ENCODE peak calls at places on chromosomes 1 and 21, in nine cellular contexts. One of them, this sample, is unnamed.

GRCh38 chr1:62530516-62531154 is 66.7 kb upstream of the ANGPTL3 start:
- DNase-seq in PC-3: peak; percentile 64
- DNase-seq in CD8-positive, alpha-beta T cell: peak; percentile 18
- DNase-seq in BJ: no peak
- DNase-seq in kidney epithelial cell: peak; percentile 10
- DNase-seq in astrocyte: peak; percentile 16
- DNase-seq in lower lobe of right lung: peak; percentile 45
- DNase-seq in brain microvascular endothelial cell: peak; percentile 64
- DNase-seq in breast epithelium: peak; percentile 56
- DNase-seq in this sample: peak; percentile 44

GRCh38 chr1:247298701-247299100 is 33.0 kb downstream of the ZNF496 start:
- DNase-seq in astrocyte: no peak
- DNase-seq in CD8-positive, alpha-beta T cell: no peak
- DNase-seq in breast epithelium: no peak
- DNase-seq in kidney epithelial cell: no peak
- DNase-seq in BJ: no peak
- DNase-seq in lower lobe of right lung: no peak
- DNase-seq in brain microvascular endothelial cell: no peak
- DNase-seq in PC-3: no peak
- DNase-seq in this sample: no peak

GRCh38 chr1:85494074-85494956 is 29.4 kb upstream of the DDAH1 start:
- DNase-seq in astrocyte: no peak
- DNase-seq in kidney epithelial cell: no peak
- DNase-seq in brain microvascular endothelial cell: no peak
- DNase-seq in lower lobe of right lung: no peak
- DNase-seq in BJ: no peak
- DNase-seq in breast epithelium: no peak
- DNase-seq in PC-3: no peak
- DNase-seq in CD8-positive, alpha-beta T cell: no peak
- DNase-seq in this sample: peak; percentile 1

GRCh38 chr21:40793057-40793456 is 53.9 kb downstream of the DSCAM start:
- DNase-seq in breast epithelium: no peak
- DNase-seq in lower lobe of right lung: no peak
- DNase-seq in astrocyte: peak; percentile 55
- DNase-seq in kidney epithelial cell: no peak
- DNase-seq in CD8-positive, alpha-beta T cell: no peak
- DNase-seq in BJ: peak; percentile 12
- DNase-seq in brain microvascular endothelial cell: no peak
- DNase-seq in PC-3: no peak
- DNase-seq in this sample: no peak

GRCh38 chr1:30966690-30967369 is 58.3 kb upstream of the SDC3 start:
- DNase-seq in brain microvascular endothelial cell: peak; percentile 65
- DNase-seq in CD8-positive, alpha-beta T cell: no peak
- DNase-seq in kidney epithelial cell: no peak
- DNase-seq in PC-3: peak; percentile 38
- DNase-seq in lower lobe of right lung: no peak
- DNase-seq in breast epithelium: no peak
- DNase-seq in BJ: no peak
- DNase-seq in astrocyte: peak; percentile 62
- DNase-seq in this sample: no peak

GRCh38 chr1:41338820-41339219 is 22.4 kb upstream of the FOXO6 start:
- DNase-seq in BJ: no peak
- DNase-seq in PC-3: no peak
- DNase-seq in brain microvascular endothelial cell: no peak
- DNase-seq in kidney epithelial cell: no peak
- DNase-seq in breast epithelium: no peak
- DNase-seq in lower lobe of right lung: no peak
- DNase-seq in CD8-positive, alpha-beta T cell: no peak
- DNase-seq in astrocyte: no peak
- DNase-seq in this sample: no peak

GRCh38 chr1:7771673-7772299 is 690 bp downstream of the VAMP3 start:
- DNase-seq in breast epithelium: no peak
- DNase-seq in lower lobe of right lung: no peak
- DNase-seq in BJ: no peak
- DNase-seq in PC-3: no peak
- DNase-seq in brain microvascular endothelial cell: peak; percentile 6
- DNase-seq in kidney epithelial cell: no peak
- DNase-seq in astrocyte: no peak
- DNase-seq in CD8-positive, alpha-beta T cell: no peak
- DNase-seq in this sample: no peak

GRCh38 chr1:191869790-191870312 is 288.4 kb upstream of the RGS18 start:
- DNase-seq in BJ: no peak
- DNase-seq in astrocyte: no peak
- DNase-seq in lower lobe of right lung: no peak
- DNase-seq in kidney epithelial cell: no peak
- DNase-seq in CD8-positive, alpha-beta T cell: no peak
- DNase-seq in breast epithelium: no peak
- DNase-seq in brain microvascular endothelial cell: no peak
- DNase-seq in PC-3: no peak
- DNase-seq in this sample: no peak

GRCh38 chr1:41381691-41382530 is 20.7 kb downstream of the FOXO6 start:
- DNase-seq in astrocyte: no peak
- DNase-seq in breast epithelium: no peak
- DNase-seq in PC-3: peak; percentile 72
- DNase-seq in lower lobe of right lung: peak; percentile 67
- DNase-seq in CD8-positive, alpha-beta T cell: peak; percentile 47
- DNase-seq in brain microvascular endothelial cell: no peak
- DNase-seq in kidney epithelial cell: no peak
- DNase-seq in BJ: no peak
- DNase-seq in this sample: no peak

GRCh38 chr1:82775402-82776000 is 974.8 kb downstream of the ADGRL2 start:
- DNase-seq in brain microvascular endothelial cell: peak; percentile 18
- DNase-seq in breast epithelium: no peak
- DNase-seq in CD8-positive, alpha-beta T cell: no peak
- DNase-seq in astrocyte: no peak
- DNase-seq in kidney epithelial cell: no peak
- DNase-seq in lower lobe of right lung: peak; percentile 52
- DNase-seq in PC-3: peak; percentile 85
- DNase-seq in BJ: no peak
- DNase-seq in this sample: peak; percentile 32

GRCh38 chr21:34807881-34808568 is 139.2 kb downstream of the CLIC6 start:
- DNase-seq in PC-3: peak; percentile 87
- DNase-seq in kidney epithelial cell: peak; percentile 82
- DNase-seq in breast epithelium: no peak
- DNase-seq in brain microvascular endothelial cell: peak; percentile 91
- DNase-seq in CD8-positive, alpha-beta T cell: peak; percentile 64
- DNase-seq in astrocyte: peak; percentile 92
- DNase-seq in lower lobe of right lung: peak; percentile 56
- DNase-seq in BJ: peak; percentile 81
- DNase-seq in this sample: no peak

GRCh38 chr1:16019580-16020277 is 1.9 kb upstream of the HSPB7 start:
- DNase-seq in kidney epithelial cell: no peak
- DNase-seq in CD8-positive, alpha-beta T cell: no peak
- DNase-seq in PC-3: no peak
- DNase-seq in astrocyte: peak; percentile 41
- DNase-seq in brain microvascular endothelial cell: peak; percentile 25
- DNase-seq in BJ: no peak
- DNase-seq in lower lobe of right lung: no peak
- DNase-seq in breast epithelium: no peak
- DNase-seq in this sample: no peak

GRCh38 chr1:97061604-97062003 is 340.0 kb downstream of the PTBP2 start:
- DNase-seq in brain microvascular endothelial cell: no peak
- DNase-seq in breast epithelium: no peak
- DNase-seq in lower lobe of right lung: no peak
- DNase-seq in astrocyte: no peak
- DNase-seq in PC-3: no peak
- DNase-seq in BJ: no peak
- DNase-seq in CD8-positive, alpha-beta T cell: no peak
- DNase-seq in kidney epithelial cell: no peak
- DNase-seq in this sample: no peak

GRCh38 chr21:34029724-34030528 is 43.5 kb upstream of the MRPS6 start:
- DNase-seq in astrocyte: peak; percentile 84
- DNase-seq in brain microvascular endothelial cell: peak; percentile 86
- DNase-seq in kidney epithelial cell: peak; percentile 58
- DNase-seq in lower lobe of right lung: no peak
- DNase-seq in CD8-positive, alpha-beta T cell: peak; percentile 26
- DNase-seq in breast epithelium: no peak
- DNase-seq in PC-3: peak; percentile 31
- DNase-seq in BJ: no peak
- DNase-seq in this sample: peak; percentile 62

GRCh38 chr21:45281411-45282282 is 6.0 kb downstream of the POFUT2 start:
- DNase-seq in breast epithelium: peak; percentile 50
- DNase-seq in lower lobe of right lung: peak; percentile 42
- DNase-seq in astrocyte: no peak
- DNase-seq in kidney epithelial cell: no peak
- DNase-seq in CD8-positive, alpha-beta T cell: no peak
- DNase-seq in brain microvascular endothelial cell: no peak
- DNase-seq in PC-3: no peak
- DNase-seq in BJ: no peak
- DNase-seq in this sample: no peak

GRCh38 chr1:57131701-57132394 is 166.0 kb upstream of the C8B start:
- DNase-seq in PC-3: peak; percentile 25
- DNase-seq in lower lobe of right lung: no peak
- DNase-seq in CD8-positive, alpha-beta T cell: no peak
- DNase-seq in breast epithelium: no peak
- DNase-seq in brain microvascular endothelial cell: no peak
- DNase-seq in BJ: no peak
- DNase-seq in astrocyte: peak; percentile 77
- DNase-seq in kidney epithelial cell: no peak
- DNase-seq in this sample: no peak

GRCh38 chr1:246591958-246592357 is 25.7 kb downstream of the CNST start:
- DNase-seq in breast epithelium: no peak
- DNase-seq in CD8-positive, alpha-beta T cell: no peak
- DNase-seq in lower lobe of right lung: no peak
- DNase-seq in kidney epithelial cell: no peak
- DNase-seq in PC-3: no peak
- DNase-seq in BJ: no peak
- DNase-seq in astrocyte: no peak
- DNase-seq in brain microvascular endothelial cell: no peak
- DNase-seq in this sample: no peak

GRCh38 chr1:208108646-208109330 is 135.4 kb downstream of the PLXNA2 start:
- DNase-seq in kidney epithelial cell: no peak
- DNase-seq in lower lobe of right lung: no peak
- DNase-seq in astrocyte: no peak
- DNase-seq in BJ: no peak
- DNase-seq in brain microvascular endothelial cell: no peak
- DNase-seq in CD8-positive, alpha-beta T cell: no peak
- DNase-seq in PC-3: no peak
- DNase-seq in breast epithelium: no peak
- DNase-seq in this sample: no peak

GRCh38 chr1:182672487-182672836 is 11.9 kb downstream of the RGS8 start:
- DNase-seq in PC-3: no peak
- DNase-seq in kidney epithelial cell: no peak
- DNase-seq in astrocyte: no peak
- DNase-seq in breast epithelium: no peak
- DNase-seq in BJ: no peak
- DNase-seq in CD8-positive, alpha-beta T cell: no peak
- DNase-seq in lower lobe of right lung: no peak
- DNase-seq in brain microvascular endothelial cell: no peak
- DNase-seq in this sample: no peak
- H3K27me3 ChIP-seq in PC-3: no peaks in the 10 kb centered on the region
- H3K27me3 ChIP-seq in kidney epithelial cell: peaks cover 15% of the 10 kb centered on the region
- H3K27me3 ChIP-seq in astrocyte: peaks cover 9% of the 10 kb centered on the region
- H3K27me3 ChIP-seq in breast epithelium: no peaks in the 10 kb centered on the region
- H3K27me3 ChIP-seq in BJ: peaks cover 8% of the 10 kb centered on the region
- H3K27me3 ChIP-seq in CD8-positive, alpha-beta T cell: no peaks in the 10 kb centered on the region
- H3K27me3 ChIP-seq in lower lobe of right lung: no peaks in the 10 kb centered on the region
- H3K27me3 ChIP-seq in brain microvascular endothelial cell: no peaks in the 10 kb centered on the region
- H3K27me3 ChIP-seq in this sample: no peaks in the 10 kb centered on the region

DNA sequence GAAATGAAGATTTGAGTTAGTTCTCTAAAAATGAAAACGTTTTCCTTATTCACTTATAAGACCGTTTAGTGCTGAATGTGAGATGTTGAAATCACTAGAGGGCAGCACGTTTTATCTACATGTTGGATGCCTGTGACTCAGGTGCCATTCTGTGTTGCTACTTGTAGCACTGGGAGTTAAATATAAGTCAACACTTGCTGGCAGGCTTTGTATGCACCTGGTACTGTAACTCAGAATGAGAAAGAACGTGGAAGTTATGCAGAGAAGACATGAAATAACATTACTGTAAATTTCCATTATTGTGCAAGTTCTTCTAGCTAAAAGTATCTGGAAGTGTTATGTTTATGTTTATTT is 45.9 kb downstream of the MIGA1 start:
- DNase-seq in BJ: peak; percentile 27
- DNase-seq in lower lobe of right lung: no peak
- DNase-seq in PC-3: peak; percentile 74
- DNase-seq in CD8-positive, alpha-beta T cell: no peak
- DNase-seq in kidney epithelial cell: peak; percentile 55
- DNase-seq in brain microvascular endothelial cell: peak; percentile 71
- DNase-seq in astrocyte: peak; percentile 75
- DNase-seq in breast epithelium: no peak
- DNase-seq in this sample: peak; percentile 5
- TF ChIP-seq CTCF in BJ: peak; percentile 34
- TF ChIP-seq CTCF in lower lobe of right lung: peak; percentile 31
- TF ChIP-seq CTCF in PC-3: peak; percentile 65
- TF ChIP-seq CTCF in CD8-positive, alpha-beta T cell: no peak
- TF ChIP-seq CTCF in kidney epithelial cell: peak; percentile 33
- TF ChIP-seq CTCF in brain microvascular endothelial cell: peak; percentile 43
- TF ChIP-seq CTCF in astrocyte: peak; percentile 24
- TF ChIP-seq CTCF in breast epithelium: no peak
- TF ChIP-seq CTCF in this sample: no peak

DNA sequence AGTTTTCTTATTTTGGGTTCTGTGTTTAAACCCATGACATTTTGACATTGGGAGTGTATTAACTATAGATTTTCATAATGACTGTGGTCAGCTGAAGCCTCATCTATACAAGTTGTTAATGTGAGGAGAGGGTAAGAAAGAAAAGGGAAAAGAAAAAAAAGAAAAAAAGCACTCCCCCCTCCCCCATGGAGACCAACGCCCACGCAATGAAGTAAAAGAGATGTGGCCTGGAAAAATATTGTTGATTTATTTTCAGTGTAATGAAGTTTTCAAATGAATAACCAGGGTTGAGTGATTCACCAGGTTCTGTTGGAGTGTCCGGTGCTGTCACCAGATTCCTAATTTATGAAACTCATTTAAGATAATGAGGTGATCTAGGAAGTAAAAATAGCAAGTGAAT is 4.7 kb downstream of the RNF220 start:
- DNase-seq in PC-3: no peak
- DNase-seq in brain microvascular endothelial cell: no peak
- DNase-seq in CD8-positive, alpha-beta T cell: no peak
- DNase-seq in kidney epithelial cell: no peak
- DNase-seq in lower lobe of right lung: no peak
- DNase-seq in breast epithelium: no peak
- DNase-seq in astrocyte: no peak
- DNase-seq in BJ: no peak
- DNase-seq in this sample: no peak
- H3K27me3 ChIP-seq in PC-3: peaks cover 16% of the 10 kb centered on the region
- H3K27me3 ChIP-seq in brain microvascular endothelial cell: peaks cover 93% of the 10 kb centered on the region
- H3K27me3 ChIP-seq in CD8-positive, alpha-beta T cell: peaks cover 29% of the 10 kb centered on the region
- H3K27me3 ChIP-seq in kidney epithelial cell: peaks cover 90% of the 10 kb centered on the region
- H3K27me3 ChIP-seq in lower lobe of right lung: peaks cover 100% of the 10 kb centered on the region
- H3K27me3 ChIP-seq in breast epithelium: peaks cover 4% of the 10 kb centered on the region
- H3K27me3 ChIP-seq in astrocyte: peaks cover 90% of the 10 kb centered on the region
- H3K27me3 ChIP-seq in BJ: peaks cover 68% of the 10 kb centered on the region
- H3K27me3 ChIP-seq in this sample: peaks cover under 1% of the 10 kb centered on the region

GRCh38 chr1:86692636-86693035 is 11.7 kb upstream of the SH3GLB1 start:
- DNase-seq in breast epithelium: no peak
- DNase-seq in astrocyte: no peak
- DNase-seq in BJ: no peak
- DNase-seq in CD8-positive, alpha-beta T cell: no peak
- DNase-seq in brain microvascular endothelial cell: no peak
- DNase-seq in PC-3: no peak
- DNase-seq in kidney epithelial cell: no peak
- DNase-seq in lower lobe of right lung: no peak
- DNase-seq in this sample: no peak

DNA sequence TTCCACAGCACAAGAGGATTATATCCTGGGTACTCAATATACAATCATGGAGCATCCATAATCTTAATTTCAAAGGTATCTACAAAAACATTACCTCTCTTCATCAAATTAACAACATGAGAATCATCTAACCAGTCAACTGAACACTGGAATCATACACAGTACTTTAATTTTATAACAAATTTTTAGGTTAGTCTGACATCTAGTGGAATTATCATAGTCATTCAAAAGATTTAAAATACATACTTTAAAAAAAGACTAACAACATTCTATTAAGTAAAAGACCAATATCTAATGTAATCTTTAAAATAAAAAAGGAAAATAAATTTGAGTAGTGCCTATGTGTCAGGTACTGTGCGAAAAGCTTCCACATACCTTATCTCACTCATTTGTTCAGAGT is 16.8 kb upstream of the SH3GLB1 start:
- DNase-seq in breast epithelium: no peak
- DNase-seq in PC-3: peak; percentile 43
- DNase-seq in CD8-positive, alpha-beta T cell: no peak
- DNase-seq in lower lobe of right lung: no peak
- DNase-seq in kidney epithelial cell: no peak
- DNase-seq in brain microvascular endothelial cell: no peak
- DNase-seq in BJ: no peak
- DNase-seq in astrocyte: no peak
- DNase-seq in this sample: no peak
- TF ChIP-seq CTCF in breast epithelium: no peak
- TF ChIP-seq CTCF in PC-3: peak; percentile 56
- TF ChIP-seq CTCF in CD8-positive, alpha-beta T cell: peak; percentile 24
- TF ChIP-seq CTCF in lower lobe of right lung: peak; percentile 19
- TF ChIP-seq CTCF in kidney epithelial cell: no peak
- TF ChIP-seq CTCF in brain microvascular endothelial cell: no peak
- TF ChIP-seq CTCF in BJ: no peak
- TF ChIP-seq CTCF in astrocyte: peak; percentile 2
- TF ChIP-seq CTCF in this sample: no peak

This sample was measured in Caco-2.